ENCODE peak calls at places on chromosome 2, in five cellular contexts. One of them, this sample, is unnamed.

GRCh38 chr2:127139766-127140165 is 32.8 kb upstream of the BIN1 start:
- ATAC-seq in stimulated activated naive B cell treated with anti-CD40 and anti-IgM and Interleukin-4, amounts not matched to agents 10 μg/mL and 1 μg/mL and 100 μg/mL, for 72 hours: no peak
- ATAC-seq in right cardiac atrium: no peak
- ATAC-seq in T-helper 17 cell: no peak
- ATAC-seq in activated CD8-positive, alpha-beta T cell treated with anti-CD3 and anti-CD28 coated beads, Interleukin-2, amount 10 ng/mL, durations not matched to agents 7 days and 5 days: no peak
- ATAC-seq in this sample: no peak

GRCh38 chr2:197358927-197359326 is 48.3 kb upstream of the ANKRD44 start:
- ATAC-seq in T-helper 17 cell: no peak
- ATAC-seq in right cardiac atrium: no peak
- ATAC-seq in stimulated activated naive B cell treated with anti-CD40 and anti-IgM and Interleukin-4, amounts not matched to agents 10 μg/mL and 1 μg/mL and 100 μg/mL, for 72 hours: no peak
- ATAC-seq in activated CD8-positive, alpha-beta T cell treated with anti-CD3 and anti-CD28 coated beads, Interleukin-2, amount 10 ng/mL, durations not matched to agents 7 days and 5 days: peak
- ATAC-seq in this sample: no peak

GRCh38 chr2:189142893-189143759 is 36.4 kb downstream of the COL5A2 start:
- ATAC-seq in activated CD8-positive, alpha-beta T cell treated with anti-CD3 and anti-CD28 coated beads, Interleukin-2, amount 10 ng/mL, durations not matched to agents 7 days and 5 days: peak
- ATAC-seq in T-helper 17 cell: peak
- ATAC-seq in stimulated activated naive B cell treated with anti-CD40 and anti-IgM and Interleukin-4, amounts not matched to agents 10 μg/mL and 1 μg/mL and 100 μg/mL, for 72 hours: peak
- ATAC-seq in right cardiac atrium: peak
- ATAC-seq in this sample: peak

GRCh38 chr2:144886847-144887246 is 366.9 kb upstream of the ZEB2 start:
- ATAC-seq in stimulated activated naive B cell treated with anti-CD40 and anti-IgM and Interleukin-4, amounts not matched to agents 10 μg/mL and 1 μg/mL and 100 μg/mL, for 72 hours: no peak
- ATAC-seq in T-helper 17 cell: no peak
- ATAC-seq in activated CD8-positive, alpha-beta T cell treated with anti-CD3 and anti-CD28 coated beads, Interleukin-2, amount 10 ng/mL, durations not matched to agents 7 days and 5 days: no peak
- ATAC-seq in right cardiac atrium: peak
- ATAC-seq in this sample: no peak

GRCh38 chr2:71452565-71452964 is 796 bp upstream of the DYSF start:
- ATAC-seq in T-helper 17 cell: no peak
- ATAC-seq in activated CD8-positive, alpha-beta T cell treated with anti-CD3 and anti-CD28 coated beads, Interleukin-2, amount 10 ng/mL, durations not matched to agents 7 days and 5 days: peak
- ATAC-seq in right cardiac atrium: peak
- ATAC-seq in stimulated activated naive B cell treated with anti-CD40 and anti-IgM and Interleukin-4, amounts not matched to agents 10 μg/mL and 1 μg/mL and 100 μg/mL, for 72 hours: peak
- ATAC-seq in this sample: peak

GRCh38 chr2:215371915-215372897 is 60.3 kb downstream of the ATIC start:
- ATAC-seq in activated CD8-positive, alpha-beta T cell treated with anti-CD3 and anti-CD28 coated beads, Interleukin-2, amount 10 ng/mL, durations not matched to agents 7 days and 5 days: no peak
- ATAC-seq in stimulated activated naive B cell treated with anti-CD40 and anti-IgM and Interleukin-4, amounts not matched to agents 10 μg/mL and 1 μg/mL and 100 μg/mL, for 72 hours: no peak
- ATAC-seq in T-helper 17 cell: no peak
- ATAC-seq in right cardiac atrium: no peak
- ATAC-seq in this sample: no peak

GRCh38 chr2:43051316-43051715 is 175.1 kb downstream of the ZFP36L2 start:
- ATAC-seq in T-helper 17 cell: no peak
- ATAC-seq in stimulated activated naive B cell treated with anti-CD40 and anti-IgM and Interleukin-4, amounts not matched to agents 10 μg/mL and 1 μg/mL and 100 μg/mL, for 72 hours: no peak
- ATAC-seq in activated CD8-positive, alpha-beta T cell treated with anti-CD3 and anti-CD28 coated beads, Interleukin-2, amount 10 ng/mL, durations not matched to agents 7 days and 5 days: peak
- ATAC-seq in right cardiac atrium: peak
- ATAC-seq in this sample: no peak

GRCh38 chr2:24220534-24221281 is 45.9 kb downstream of the FAM228A start:
- ATAC-seq in activated CD8-positive, alpha-beta T cell treated with anti-CD3 and anti-CD28 coated beads, Interleukin-2, amount 10 ng/mL, durations not matched to agents 7 days and 5 days: no peak
- ATAC-seq in T-helper 17 cell: no peak
- ATAC-seq in stimulated activated naive B cell treated with anti-CD40 and anti-IgM and Interleukin-4, amounts not matched to agents 10 μg/mL and 1 μg/mL and 100 μg/mL, for 72 hours: no peak
- ATAC-seq in right cardiac atrium: no peak
- ATAC-seq in this sample: no peak

GRCh38 chr2:189628817-189629552 is 32.3 kb upstream of the ASNSD1 start:
- ATAC-seq in activated CD8-positive, alpha-beta T cell treated with anti-CD3 and anti-CD28 coated beads, Interleukin-2, amount 10 ng/mL, durations not matched to agents 7 days and 5 days: no peak
- ATAC-seq in T-helper 17 cell: no peak
- ATAC-seq in right cardiac atrium: peak
- ATAC-seq in stimulated activated naive B cell treated with anti-CD40 and anti-IgM and Interleukin-4, amounts not matched to agents 10 μg/mL and 1 μg/mL and 100 μg/mL, for 72 hours: no peak
- ATAC-seq in this sample: no peak

GRCh38 chr2:105934467-105934866 is 189.8 kb downstream of the NCK2 start:
- ATAC-seq in right cardiac atrium: peak
- ATAC-seq in activated CD8-positive, alpha-beta T cell treated with anti-CD3 and anti-CD28 coated beads, Interleukin-2, amount 10 ng/mL, durations not matched to agents 7 days and 5 days: peak
- ATAC-seq in stimulated activated naive B cell treated with anti-CD40 and anti-IgM and Interleukin-4, amounts not matched to agents 10 μg/mL and 1 μg/mL and 100 μg/mL, for 72 hours: no peak
- ATAC-seq in T-helper 17 cell: peak
- ATAC-seq in this sample: no peak

GRCh38 chr2:10362096-10362897 is 59.6 kb downstream of the HPCAL1 start:
- ATAC-seq in activated CD8-positive, alpha-beta T cell treated with anti-CD3 and anti-CD28 coated beads, Interleukin-2, amount 10 ng/mL, durations not matched to agents 7 days and 5 days: no peak
- ATAC-seq in stimulated activated naive B cell treated with anti-CD40 and anti-IgM and Interleukin-4, amounts not matched to agents 10 μg/mL and 1 μg/mL and 100 μg/mL, for 72 hours: no peak
- ATAC-seq in T-helper 17 cell: no peak
- ATAC-seq in right cardiac atrium: no peak
- ATAC-seq in this sample: no peak

GRCh38 chr2:200677721-200678532 is 92.1 kb downstream of the AOX1 start:
- ATAC-seq in activated CD8-positive, alpha-beta T cell treated with anti-CD3 and anti-CD28 coated beads, Interleukin-2, amount 10 ng/mL, durations not matched to agents 7 days and 5 days: no peak
- ATAC-seq in right cardiac atrium: peak
- ATAC-seq in T-helper 17 cell: no peak
- ATAC-seq in stimulated activated naive B cell treated with anti-CD40 and anti-IgM and Interleukin-4, amounts not matched to agents 10 μg/mL and 1 μg/mL and 100 μg/mL, for 72 hours: no peak
- ATAC-seq in this sample: no peak

GRCh38 chr2:8409461-8410260 is 272.2 kb upstream of the ID2 start:
- ATAC-seq in T-helper 17 cell: no peak
- ATAC-seq in stimulated activated naive B cell treated with anti-CD40 and anti-IgM and Interleukin-4, amounts not matched to agents 10 μg/mL and 1 μg/mL and 100 μg/mL, for 72 hours: peak
- ATAC-seq in right cardiac atrium: peak
- ATAC-seq in activated CD8-positive, alpha-beta T cell treated with anti-CD3 and anti-CD28 coated beads, Interleukin-2, amount 10 ng/mL, durations not matched to agents 7 days and 5 days: no peak
- ATAC-seq in this sample: no peak

GRCh38 chr2:35846-36245 is 10.5 kb downstream of the FAM110C start:
- ATAC-seq in stimulated activated naive B cell treated with anti-CD40 and anti-IgM and Interleukin-4, amounts not matched to agents 10 μg/mL and 1 μg/mL and 100 μg/mL, for 72 hours: no peak
- ATAC-seq in T-helper 17 cell: no peak
- ATAC-seq in right cardiac atrium: no peak
- ATAC-seq in activated CD8-positive, alpha-beta T cell treated with anti-CD3 and anti-CD28 coated beads, Interleukin-2, amount 10 ng/mL, durations not matched to agents 7 days and 5 days: no peak
- ATAC-seq in this sample: no peak

GRCh38 chr2:241532168-241532567 is 23.8 kb upstream of the STK25 start:
- ATAC-seq in right cardiac atrium: no peak
- ATAC-seq in stimulated activated naive B cell treated with anti-CD40 and anti-IgM and Interleukin-4, amounts not matched to agents 10 μg/mL and 1 μg/mL and 100 μg/mL, for 72 hours: no peak
- ATAC-seq in activated CD8-positive, alpha-beta T cell treated with anti-CD3 and anti-CD28 coated beads, Interleukin-2, amount 10 ng/mL, durations not matched to agents 7 days and 5 days: no peak
- ATAC-seq in T-helper 17 cell: no peak
- ATAC-seq in this sample: no peak

GRCh38 chr2:66370824-66371223 is 64.1 kb upstream of the MEIS1 start:
- ATAC-seq in activated CD8-positive, alpha-beta T cell treated with anti-CD3 and anti-CD28 coated beads, Interleukin-2, amount 10 ng/mL, durations not matched to agents 7 days and 5 days: no peak
- ATAC-seq in right cardiac atrium: no peak
- ATAC-seq in T-helper 17 cell: no peak
- ATAC-seq in stimulated activated naive B cell treated with anti-CD40 and anti-IgM and Interleukin-4, amounts not matched to agents 10 μg/mL and 1 μg/mL and 100 μg/mL, for 72 hours: no peak
- ATAC-seq in this sample: no peak

GRCh38 chr2:173898996-173899395 is 66.2 kb downstream of the SP3 start:
- ATAC-seq in T-helper 17 cell: peak
- ATAC-seq in right cardiac atrium: no peak
- ATAC-seq in activated CD8-positive, alpha-beta T cell treated with anti-CD3 and anti-CD28 coated beads, Interleukin-2, amount 10 ng/mL, durations not matched to agents 7 days and 5 days: no peak
- ATAC-seq in stimulated activated naive B cell treated with anti-CD40 and anti-IgM and Interleukin-4, amounts not matched to agents 10 μg/mL and 1 μg/mL and 100 μg/mL, for 72 hours: peak
- ATAC-seq in this sample: peak

GRCh38 chr2:113679457-113679856 is 52.4 kb downstream of the RABL2A start:
- ATAC-seq in right cardiac atrium: no peak
- ATAC-seq in stimulated activated naive B cell treated with anti-CD40 and anti-IgM and Interleukin-4, amounts not matched to agents 10 μg/mL and 1 μg/mL and 100 μg/mL, for 72 hours: no peak
- ATAC-seq in T-helper 17 cell: no peak
- ATAC-seq in activated CD8-positive, alpha-beta T cell treated with anti-CD3 and anti-CD28 coated beads, Interleukin-2, amount 10 ng/mL, durations not matched to agents 7 days and 5 days: no peak
- ATAC-seq in this sample: no peak

GRCh38 chr2:109675666-109676345 is 61.6 kb downstream of the SOWAHC start:
- ATAC-seq in stimulated activated naive B cell treated with anti-CD40 and anti-IgM and Interleukin-4, amounts not matched to agents 10 μg/mL and 1 μg/mL and 100 μg/mL, for 72 hours: no peak
- ATAC-seq in activated CD8-positive, alpha-beta T cell treated with anti-CD3 and anti-CD28 coated beads, Interleukin-2, amount 10 ng/mL, durations not matched to agents 7 days and 5 days: no peak
- ATAC-seq in right cardiac atrium: no peak
- ATAC-seq in T-helper 17 cell: no peak
- ATAC-seq in this sample: peak

GRCh38 chr2:75788925-75789324 is 78.2 kb upstream of the GCFC2 start:
- ATAC-seq in activated CD8-positive, alpha-beta T cell treated with anti-CD3 and anti-CD28 coated beads, Interleukin-2, amount 10 ng/mL, durations not matched to agents 7 days and 5 days: no peak
- ATAC-seq in T-helper 17 cell: no peak
- ATAC-seq in stimulated activated naive B cell treated with anti-CD40 and anti-IgM and Interleukin-4, amounts not matched to agents 10 μg/mL and 1 μg/mL and 100 μg/mL, for 72 hours: no peak
- ATAC-seq in right cardiac atrium: no peak
- ATAC-seq in this sample: no peak

GRCh38 chr2:233400961-233401360 is 46.7 kb downstream of the DGKD start:
- ATAC-seq in stimulated activated naive B cell treated with anti-CD40 and anti-IgM and Interleukin-4, amounts not matched to agents 10 μg/mL and 1 μg/mL and 100 μg/mL, for 72 hours: no peak
- ATAC-seq in right cardiac atrium: no peak
- ATAC-seq in activated CD8-positive, alpha-beta T cell treated with anti-CD3 and anti-CD28 coated beads, Interleukin-2, amount 10 ng/mL, durations not matched to agents 7 days and 5 days: peak
- ATAC-seq in T-helper 17 cell: no peak
- ATAC-seq in this sample: no peak

GRCh38 chr2:196079052-196079451 is 10.4 kb upstream of the DNAH7 start:
- ATAC-seq in T-helper 17 cell: no peak
- ATAC-seq in stimulated activated naive B cell treated with anti-CD40 and anti-IgM and Interleukin-4, amounts not matched to agents 10 μg/mL and 1 μg/mL and 100 μg/mL, for 72 hours: no peak
- ATAC-seq in right cardiac atrium: no peak
- ATAC-seq in activated CD8-positive, alpha-beta T cell treated with anti-CD3 and anti-CD28 coated beads, Interleukin-2, amount 10 ng/mL, durations not matched to agents 7 days and 5 days: no peak
- ATAC-seq in this sample: no peak

GRCh38 chr2:1705557-1706076 is 38.7 kb downstream of the PXDN start:
- ATAC-seq in stimulated activated naive B cell treated with anti-CD40 and anti-IgM and Interleukin-4, amounts not matched to agents 10 μg/mL and 1 μg/mL and 100 μg/mL, for 72 hours: no peak
- ATAC-seq in activated CD8-positive, alpha-beta T cell treated with anti-CD3 and anti-CD28 coated beads, Interleukin-2, amount 10 ng/mL, durations not matched to agents 7 days and 5 days: no peak
- ATAC-seq in T-helper 17 cell: no peak
- ATAC-seq in right cardiac atrium: no peak
- ATAC-seq in this sample: no peak

GRCh38 chr2:10056439-10056838 is 13.1 kb downstream of the KLF11 start:
- ATAC-seq in right cardiac atrium: no peak
- ATAC-seq in T-helper 17 cell: no peak
- ATAC-seq in activated CD8-positive, alpha-beta T cell treated with anti-CD3 and anti-CD28 coated beads, Interleukin-2, amount 10 ng/mL, durations not matched to agents 7 days and 5 days: no peak
- ATAC-seq in stimulated activated naive B cell treated with anti-CD40 and anti-IgM and Interleukin-4, amounts not matched to agents 10 μg/mL and 1 μg/mL and 100 μg/mL, for 72 hours: no peak
- ATAC-seq in this sample: no peak

GRCh38 chr2:225938991-225939390 is 539.5 kb downstream of the NYAP2 start:
- ATAC-seq in stimulated activated naive B cell treated with anti-CD40 and anti-IgM and Interleukin-4, amounts not matched to agents 10 μg/mL and 1 μg/mL and 100 μg/mL, for 72 hours: no peak
- ATAC-seq in activated CD8-positive, alpha-beta T cell treated with anti-CD3 and anti-CD28 coated beads, Interleukin-2, amount 10 ng/mL, durations not matched to agents 7 days and 5 days: no peak
- ATAC-seq in T-helper 17 cell: no peak
- ATAC-seq in right cardiac atrium: no peak
- ATAC-seq in this sample: no peak

GRCh38 chr2:241598487-241598886 is 38.5 kb downstream of the THAP4 start:
- ATAC-seq in right cardiac atrium: no peak
- ATAC-seq in activated CD8-positive, alpha-beta T cell treated with anti-CD3 and anti-CD28 coated beads, Interleukin-2, amount 10 ng/mL, durations not matched to agents 7 days and 5 days: no peak
- ATAC-seq in T-helper 17 cell: no peak
- ATAC-seq in stimulated activated naive B cell treated with anti-CD40 and anti-IgM and Interleukin-4, amounts not matched to agents 10 μg/mL and 1 μg/mL and 100 μg/mL, for 72 hours: no peak
- ATAC-seq in this sample: no peak

GRCh38 chr2:84830095-84830494 is 50.8 kb downstream of the TRABD2A start:
- ATAC-seq in T-helper 17 cell: no peak
- ATAC-seq in activated CD8-positive, alpha-beta T cell treated with anti-CD3 and anti-CD28 coated beads, Interleukin-2, amount 10 ng/mL, durations not matched to agents 7 days and 5 days: no peak
- ATAC-seq in stimulated activated naive B cell treated with anti-CD40 and anti-IgM and Interleukin-4, amounts not matched to agents 10 μg/mL and 1 μg/mL and 100 μg/mL, for 72 hours: no peak
- ATAC-seq in right cardiac atrium: peak
- ATAC-seq in this sample: no peak

GRCh38 chr2:105654474-105655004 is 90.2 kb upstream of the NCK2 start:
- ATAC-seq in stimulated activated naive B cell treated with anti-CD40 and anti-IgM and Interleukin-4, amounts not matched to agents 10 μg/mL and 1 μg/mL and 100 μg/mL, for 72 hours: no peak
- ATAC-seq in T-helper 17 cell: no peak
- ATAC-seq in right cardiac atrium: no peak
- ATAC-seq in activated CD8-positive, alpha-beta T cell treated with anti-CD3 and anti-CD28 coated beads, Interleukin-2, amount 10 ng/mL, durations not matched to agents 7 days and 5 days: no peak
- ATAC-seq in this sample: no peak

GRCh38 chr2:16615687-16616615 is 49.7 kb downstream of the CYRIA start:
- ATAC-seq in T-helper 17 cell: no peak
- ATAC-seq in stimulated activated naive B cell treated with anti-CD40 and anti-IgM and Interleukin-4, amounts not matched to agents 10 μg/mL and 1 μg/mL and 100 μg/mL, for 72 hours: no peak
- ATAC-seq in activated CD8-positive, alpha-beta T cell treated with anti-CD3 and anti-CD28 coated beads, Interleukin-2, amount 10 ng/mL, durations not matched to agents 7 days and 5 days: no peak
- ATAC-seq in right cardiac atrium: peak
- ATAC-seq in this sample: no peak

GRCh38 chr2:19282305-19282704 is 76.1 kb downstream of the OSR1 start:
- ATAC-seq in right cardiac atrium: no peak
- ATAC-seq in T-helper 17 cell: no peak
- ATAC-seq in activated CD8-positive, alpha-beta T cell treated with anti-CD3 and anti-CD28 coated beads, Interleukin-2, amount 10 ng/mL, durations not matched to agents 7 days and 5 days: no peak
- ATAC-seq in stimulated activated naive B cell treated with anti-CD40 and anti-IgM and Interleukin-4, amounts not matched to agents 10 μg/mL and 1 μg/mL and 100 μg/mL, for 72 hours: no peak
- ATAC-seq in this sample: no peak

GRCh38 chr2:209763106-209763505 is 8.5 kb upstream of the UNC80 start:
- ATAC-seq in T-helper 17 cell: no peak
- ATAC-seq in right cardiac atrium: no peak
- ATAC-seq in stimulated activated naive B cell treated with anti-CD40 and anti-IgM and Interleukin-4, amounts not matched to agents 10 μg/mL and 1 μg/mL and 100 μg/mL, for 72 hours: no peak
- ATAC-seq in activated CD8-positive, alpha-beta T cell treated with anti-CD3 and anti-CD28 coated beads, Interleukin-2, amount 10 ng/mL, durations not matched to agents 7 days and 5 days: no peak
- ATAC-seq in this sample: no peak

GRCh38 chr2:212311807-212312404 is 226.7 kb downstream of the ERBB4 start:
- ATAC-seq in right cardiac atrium: no peak
- ATAC-seq in activated CD8-positive, alpha-beta T cell treated with anti-CD3 and anti-CD28 coated beads, Interleukin-2, amount 10 ng/mL, durations not matched to agents 7 days and 5 days: no peak
- ATAC-seq in stimulated activated naive B cell treated with anti-CD40 and anti-IgM and Interleukin-4, amounts not matched to agents 10 μg/mL and 1 μg/mL and 100 μg/mL, for 72 hours: no peak
- ATAC-seq in T-helper 17 cell: no peak
- ATAC-seq in this sample: no peak

GRCh38 chr2:21123473-21124393 is at the start of gene TDRD15:
- ATAC-seq in right cardiac atrium: no peak
- ATAC-seq in activated CD8-positive, alpha-beta T cell treated with anti-CD3 and anti-CD28 coated beads, Interleukin-2, amount 10 ng/mL, durations not matched to agents 7 days and 5 days: no peak
- ATAC-seq in stimulated activated naive B cell treated with anti-CD40 and anti-IgM and Interleukin-4, amounts not matched to agents 10 μg/mL and 1 μg/mL and 100 μg/mL, for 72 hours: no peak
- ATAC-seq in T-helper 17 cell: no peak
- ATAC-seq in this sample: peak

GRCh38 chr2:39665811-39666488 is at the start of gene TMEM178A:
- ATAC-seq in stimulated activated naive B cell treated with anti-CD40 and anti-IgM and Interleukin-4, amounts not matched to agents 10 μg/mL and 1 μg/mL and 100 μg/mL, for 72 hours: peak
- ATAC-seq in T-helper 17 cell: no peak
- ATAC-seq in activated CD8-positive, alpha-beta T cell treated with anti-CD3 and anti-CD28 coated beads, Interleukin-2, amount 10 ng/mL, durations not matched to agents 7 days and 5 days: peak
- ATAC-seq in right cardiac atrium: peak
- ATAC-seq in this sample: peak

GRCh38 chr2:191304939-191305875 is 60.0 kb downstream of the MYO1B start:
- ATAC-seq in right cardiac atrium: peak
- ATAC-seq in T-helper 17 cell: no peak
- ATAC-seq in activated CD8-positive, alpha-beta T cell treated with anti-CD3 and anti-CD28 coated beads, Interleukin-2, amount 10 ng/mL, durations not matched to agents 7 days and 5 days: no peak
- ATAC-seq in stimulated activated naive B cell treated with anti-CD40 and anti-IgM and Interleukin-4, amounts not matched to agents 10 μg/mL and 1 μg/mL and 100 μg/mL, for 72 hours: no peak
- ATAC-seq in this sample: no peak